ENCODE peak calls at places on chromosomes 5 and 9, in nine cellular contexts. F is stimulated activated CD4-positive, alpha-beta T cell treated with anti-CD3 and anti-CD28 coated beads, Interleukin-2, amount 100 ng/mL, for 48 hours; J is GDM1; B is AML-193; U is nephron progenitor cell; V is T-helper 1 cell; G is MCF 10A; L is caudate nucleus; M is ELR. X is an unnamed sample.

GRCh38 chr5:68012429-68012828 is 203.1 kb upstream of the PIK3R1 start:
- DNase-seq in F (no peak), G (no peak), V (no peak), L (no peak), B (no peak), U (no peak), M (peak; percentile 55), J (no peak), X (peak; percentile 44)

GRCh38 chr5:147403659-147404640 is 105.9 kb downstream of the DPYSL3 start:
- DNase-seq in M (peak; percentile 96), G (peak; percentile 95), V (no peak), J (no peak), F (no peak), U (no peak), L (no peak), B (peak; percentile 68), X (peak; percentile 96)

GRCh38 chr9:122356627-122357026 is 14.2 kb upstream of the PTGS1 start:
- DNase-seq in B (no peak), U (no peak), L (no peak), G (no peak), M (peak; percentile 30), J (no peak), F (no peak), V (no peak), X (no peak)

GRCh38 chr5:25963251-25964008 is 1075.0 kb downstream of the CDH9 start:
- DNase-seq in J (no peak), B (no peak), V (no peak), L (no peak), G (peak; percentile 6), U (no peak), F (no peak), M (no peak), X (no peak)

GRCh38 chr9:134243778-134244467 is 79.6 kb upstream of the RNU6ATAC start:
- DNase-seq in L (no peak), J (no peak), U (no peak), G (no peak), F (no peak), M (no peak), V (no peak), B (peak; percentile 89), X (no peak)

GRCh38 chr5:172860520-172861443 is 26.7 kb downstream of the ERGIC1 start:
- DNase-seq in F (no peak), L (peak; percentile 71), J (no peak), G (peak; percentile 96), U (no peak), B (no peak), M (no peak), V (no peak), X (no peak)

GRCh38 chr5:172444110-172444510 is 10.2 kb downstream of the SH3PXD2B start:
- DNase-seq in J (no peak), F (no peak), U (no peak), G (peak; percentile 74), B (no peak), M (peak; percentile 43), V (no peak), L (no peak), X (no peak)

GRCh38 chr5:81505672-81506071 is 111.7 kb upstream of the ACOT12 start:
- DNase-seq in V (no peak), U (no peak), M (no peak), B (no peak), L (no peak), G (no peak), J (no peak), F (no peak), X (no peak)

GRCh38 chr5:159826351-159827222 is 89.7 kb upstream of the ADRA1B start:
- DNase-seq in B (no peak), F (no peak), J (no peak), G (peak; percentile 98), L (no peak), M (peak; percentile 86), U (no peak), V (peak; percentile 50), X (peak; percentile 75)

GRCh38 chr5:143197260-143197656 is 206.2 kb downstream of the NR3C1 start:
- DNase-seq in J (no peak), L (no peak), F (no peak), M (peak; percentile 36), B (no peak), U (no peak), V (no peak), G (no peak), X (peak; percentile 15)

GRCh38 chr9:117076571-117077300 is 338.1 kb downstream of the ASTN2 start:
- DNase-seq in U (no peak), V (no peak), F (no peak), M (no peak), J (no peak), G (no peak), B (no peak), L (no peak), X (no peak)

GRCh38 chr5:41156739-41157138 is 56.6 kb downstream of the C6 start:
- DNase-seq in F (no peak), B (no peak), M (peak; percentile 1), U (no peak), G (peak; percentile 84), L (no peak), J (no peak), V (no peak), X (no peak)

GRCh38 chr5:127848098-127848497 is 144.9 kb downstream of the CCDC192 start:
- DNase-seq in B (peak; percentile 22), M (no peak), G (no peak), J (no peak), U (no peak), F (no peak), L (no peak), V (no peak), X (no peak)

GRCh38 chr9:123718188-123718587 is 211.7 kb downstream of the DENND1A start:
- DNase-seq in G (no peak), U (no peak), V (no peak), L (no peak), B (no peak), J (no peak), F (no peak), M (no peak), X (no peak)

GRCh38 chr5:6822068-6822467 is 108.8 kb downstream of the TENT4A start:
- DNase-seq in B (no peak), G (no peak), U (no peak), V (no peak), F (no peak), L (no peak), M (no peak), J (no peak), X (no peak)

GRCh38 chr5:127513571-127513970 is 3.9 kb upstream of the PRRC1 start:
- DNase-seq in F (no peak), G (no peak), U (no peak), L (no peak), V (no peak), B (no peak), M (no peak), J (no peak), X (no peak)

GRCh38 chr5:35785601-35786085 is 71.0 kb upstream of the IL7R start:
- DNase-seq in V (peak; percentile 71), L (no peak), M (peak; percentile 36), U (no peak), G (no peak), B (peak; percentile 2), F (peak; percentile 32), J (no peak), X (no peak)

GRCh38 chr9:90773593-90773992 is 28.0 kb upstream of the SYK start:
- DNase-seq in F (no peak), M (peak; percentile 3), V (no peak), L (no peak), G (peak; percentile 24), U (no peak), B (peak; percentile 39), J (peak; percentile 14), X (no peak)

GRCh38 chr5:83827111-83827541 is 106.5 kb upstream of the HAPLN1 start:
- DNase-seq in G (peak; percentile 63), J (no peak), L (no peak), M (peak; percentile 15), U (no peak), F (no peak), V (no peak), B (peak; percentile 52), X (no peak)

GRCh38 chr5:74206571-74207550 is 433.7 kb downstream of the ENC1 start:
- DNase-seq in G (peak; percentile 88), J (no peak), B (no peak), V (no peak), M (peak; percentile 92), L (peak; percentile 47), F (no peak), U (no peak), X (peak; percentile 84)

GRCh38 chr9:34493972-34494535 is 28.7 kb downstream of the ENHO start:
- DNase-seq in G (peak; percentile 61), L (no peak), B (no peak), M (peak; percentile 58), J (no peak), U (peak; percentile 92), F (peak; percentile 10), V (peak; percentile 11), X (peak; percentile 12)

GRCh38 chr5:179209359-179210150 is 135.7 kb downstream of the ADAMTS2 start:
- DNase-seq in M (peak; percentile 87), U (no peak), B (no peak), J (no peak), L (no peak), F (no peak), G (peak; percentile 16), V (no peak), X (peak; percentile 75)

GRCh38 chr9:92483896-92484545 is 1.7 kb upstream of the ASPN start:
- DNase-seq in G (no peak), B (no peak), U (no peak), J (no peak), F (no peak), M (peak; percentile 54), L (no peak), V (no peak), X (peak; percentile 21)

GRCh38 chr9:124353166-124353768 is 62.0 kb downstream of the PSMB7 start:
- DNase-seq in U (no peak), G (no peak), J (no peak), L (no peak), F (no peak), V (no peak), M (no peak), B (no peak), X (no peak)

GRCh38 chr5:138975098-138975847 is 100.1 kb upstream of the LRRTM2 start:
- DNase-seq in G (peak; percentile 31), U (no peak), L (no peak), M (peak; percentile 28), F (no peak), J (no peak), V (no peak), B (no peak), X (peak; percentile 68)

GRCh38 chr5:179730852-179731251 is 1.8 kb upstream of the MAML1 start:
- DNase-seq in J (no peak), F (no peak), V (no peak), U (no peak), B (no peak), L (no peak), G (no peak), M (no peak), X (no peak)

GRCh38 chr5:72377920-72378635 is 57.9 kb downstream of the PTCD2 start:
- DNase-seq in M (no peak), V (no peak), G (peak; percentile 87), J (no peak), U (no peak), B (no peak), F (no peak), L (no peak), X (no peak)

X was measured in HFFc6.